ENCODE peak calls at places on chromosome 7, in six cellular contexts. S is neuronal stem cell, C is IMR-90, G is H1, A is H9, T is trophoblast cell. I is an unnamed sample.

GRCh38 chr7:144384555-144385245 is 18.8 kb downstream of the NOBOX start:
- DNase-seq in T (peak), A (peak), G (peak), C (no peak), S (no peak), I (peak)

GRCh38 chr7:30927559-30927958 is 15.9 kb downstream of the AQP1 start:
- DNase-seq in C (no peak), S (no peak), G (no peak), T (no peak), A (no peak), I (no peak)

GRCh38 chr7:20220824-20221547 is 3.8 kb upstream of the MACC1 start:
- DNase-seq in A (no peak), G (no peak), C (peak), T (peak), S (no peak), I (peak)

GRCh38 chr7:156021476-156021875 is 209.2 kb upstream of the SHH start:
- DNase-seq in T (no peak), S (no peak), G (no peak), A (no peak), C (no peak), I (no peak)

GRCh38 chr7:80088705-80089104 is 45.9 kb upstream of the GNAI1 start:
- DNase-seq in A (no peak), S (no peak), T (peak), C (peak), G (no peak), I (peak)

GRCh38 chr7:128362670-128363069 is 1.2 kb upstream of the PRRT4 start:
- DNase-seq in A (no peak), S (no peak), T (no peak), C (peak), G (no peak), I (peak)

GRCh38 chr7:33185786-33186185 is 56.4 kb downstream of the BBS9 start:
- DNase-seq in T (peak), S (peak), G (no peak), C (peak), A (no peak), I (peak)

GRCh38 chr7:36985866-36986402 is 261.6 kb upstream of the AOAH start:
- DNase-seq in A (no peak), T (no peak), S (no peak), C (no peak), G (no peak), I (no peak)

GRCh38 chr7:32500922-32501341 is 5.6 kb downstream of the AVL9 start:
- DNase-seq in C (peak), G (no peak), T (peak), S (no peak), A (no peak), I (peak)

GRCh38 chr7:19984231-19984632 is 210.8 kb upstream of the TMEM196 start:
- DNase-seq in G (no peak), S (no peak), A (peak), C (no peak), T (no peak), I (no peak)

GRCh38 chr7:8189615-8190014 is 72.4 kb downstream of the ICA1 start:
- DNase-seq in G (no peak), S (peak), C (no peak), T (no peak), A (peak), I (no peak)

GRCh38 chr7:155950898-155951553 is 138.8 kb upstream of the SHH start:
- DNase-seq in G (no peak), T (no peak), A (no peak), S (no peak), C (no peak), I (no peak)

GRCh38 chr7:75813084-75813483 is 522 bp downstream of the CCL24 start:
- DNase-seq in G (no peak), C (peak), S (no peak), T (no peak), A (no peak), I (peak)

GRCh38 chr7:1753563-1753867 is 83.4 kb downstream of the ELFN1 start:
- DNase-seq in T (no peak), A (no peak), C (no peak), S (no peak), G (no peak), I (no peak)

GRCh38 chr7:37028909-37029440 is 304.7 kb upstream of the AOAH start:
- DNase-seq in T (no peak), C (no peak), G (no peak), A (no peak), S (no peak), I (no peak)

GRCh38 chr7:89771003-89771636 is 383.1 kb upstream of the STEAP1 start:
- DNase-seq in G (no peak), A (no peak), T (no peak), C (no peak), S (no peak), I (no peak)

GRCh38 chr7:139913555-139914135 is 84.6 kb downstream of the TBXAS1 start:
- DNase-seq in C (no peak), T (no peak), S (no peak), A (no peak), G (no peak), I (no peak)

GRCh38 chr7:139914306-139914747 is 85.3 kb downstream of the TBXAS1 start:
- DNase-seq in G (no peak), T (no peak), S (no peak), C (peak), A (no peak), I (peak)

GRCh38 chr7:139915301-139915863 is 86.3 kb downstream of the TBXAS1 start:
- DNase-seq in T (no peak), C (peak), G (no peak), S (no peak), A (no peak), I (no peak)

GRCh38 chr7:139915864-139916716 is 87.0 kb downstream of the TBXAS1 start:
- DNase-seq in A (no peak), S (no peak), G (no peak), C (peak), T (peak), I (peak)

GRCh38 chr7:139914861-139915300 is 85.8 kb downstream of the TBXAS1 start:
- DNase-seq in S (no peak), A (no peak), G (no peak), T (no peak), C (peak), I (peak)
- H4K91ac ChIP-seq in S (no peak), A (no peak), G (no peak), T (no peak), C (peak), I (no peak)

GRCh38 chr7:87875151-87876039 is 765 bp downstream of the SLC25A40 start:
- DNase-seq in A (no peak), S (no peak), G (no peak), C (peak), T (peak), I (peak)
- H2BK120ac ChIP-seq in A (no peak), S (peak), G (no peak), C (peak), T (peak), I (peak)

GRCh38 chr7:95246935-95247370 is 77.4 kb downstream of the PON1 start:
- DNase-seq in S (peak), C (peak), G (peak), T (peak), A (peak), I (peak)

GRCh38 chr7:95250591-95250990 is 73.7 kb downstream of the PON1 start:
- DNase-seq in T (no peak), C (no peak), A (no peak), G (no peak), S (no peak), I (no peak)

GRCh38 chr7:95240910-95241309 is 83.4 kb downstream of the PON1 start:
- DNase-seq in G (no peak), A (no peak), T (no peak), S (no peak), C (no peak), I (no peak)

GRCh38 chr7:95245828-95246227 is 78.5 kb downstream of the PON1 start:
- DNase-seq in C (no peak), T (peak), A (peak), S (no peak), G (peak), I (no peak)

GRCh38 chr7:95244616-95245015 is 79.7 kb downstream of the PON1 start:
- DNase-seq in S (no peak), G (no peak), C (no peak), A (no peak), T (no peak), I (no peak)
- H4K91ac ChIP-seq in S (no peak), G (no peak), C (no peak), A (no peak), T (no peak), I (no peak)

GRCh38 chr7:71466448-71467145 is 334.7 kb downstream of the GALNT17 start:
- DNase-seq in C (no peak), G (no peak), S (no peak), A (no peak), T (no peak), I (no peak)
- H2BK120ac ChIP-seq in C (no peak), G (peak), S (no peak), A (no peak), T (no peak), I (no peak)

GRCh38 chr7:78779788-78780187 is 673.7 kb downstream of the MAGI2 start:
- DNase-seq in T (no peak), C (no peak), S (no peak), A (no peak), G (no peak), I (no peak)
- H4K91ac ChIP-seq in T (no peak), C (no peak), S (no peak), A (no peak), G (no peak), I (no peak)

DNA sequence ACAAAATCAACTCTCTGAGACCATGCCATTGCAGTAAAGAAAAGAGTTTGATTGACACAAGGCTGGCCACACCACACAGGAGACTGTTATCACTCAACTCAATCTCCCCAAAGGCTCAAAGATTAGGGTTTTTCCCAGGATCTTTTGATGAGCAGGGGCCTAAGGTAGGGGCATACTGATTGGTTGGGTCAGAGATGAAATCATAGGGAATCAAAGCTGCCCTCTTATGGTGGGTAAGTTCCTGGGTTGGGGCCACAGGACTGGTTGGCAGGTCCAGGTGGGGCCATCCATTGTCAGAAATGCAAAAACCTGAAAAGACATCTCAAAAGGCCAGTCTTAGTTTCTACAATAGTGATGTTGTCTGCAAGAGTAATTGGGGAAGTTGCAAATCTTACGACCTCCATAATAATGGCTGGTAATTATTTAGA is 91.6 kb downstream of the AKR1D1 start:
- DNase-seq in T (no peak), C (no peak), S (no peak), A (peak), G (no peak), I (no peak)
- H2BK120ac ChIP-seq in T (peak), C (no peak), S (no peak), A (no peak), G (peak), I (no peak)

DNA sequence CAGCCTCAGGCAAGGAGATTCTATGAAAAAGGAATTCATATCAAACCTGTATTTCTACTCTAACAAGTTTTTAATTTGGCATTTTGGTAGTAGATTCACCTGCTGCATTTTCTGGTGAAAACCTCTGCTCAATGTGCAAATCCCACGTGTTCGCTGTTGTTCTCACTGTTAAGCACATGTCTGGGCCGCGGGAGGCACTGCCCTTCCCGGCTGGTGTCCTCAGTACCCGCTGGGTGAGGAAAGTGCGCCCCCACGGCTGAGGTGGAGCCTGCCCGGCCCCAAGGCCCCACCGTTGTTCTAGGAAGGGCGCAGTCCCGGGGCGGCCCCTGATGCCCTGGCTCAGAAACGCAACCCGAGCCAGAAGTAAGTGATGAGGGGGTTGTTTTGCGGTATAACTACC is 193.4 kb upstream of the VWC2 start:
- DNase-seq in G (peak), S (no peak), A (peak), C (no peak), T (no peak), I (no peak)
- H4K91ac ChIP-seq in G (no peak), S (no peak), A (no peak), C (no peak), T (no peak), I (no peak)

I was measured in mesenchymal stem cell.